ENCODE peak calls at places on chromosome 6, in seven cellular contexts. O is mucosa of descending colon, E is Panc1, W is hepatocyte, X is heart right ventricle, I is IMR-90, S is SJSA1. Z is an unnamed sample. For H3K36me3, the result is how much of the 10 kb centered on the place peaks cover.

GRCh38 chr6:5208039-5208438 is 52.7 kb downstream of the LYRM4 start:
- DNase-seq in O (no peak), S (no peak), W (no peak), X (no peak), I (peak), E (no peak), Z (no peak)

GRCh38 chr6:49713346-49713745 is at the start of gene CRISP2:
- DNase-seq in W (no peak), E (no peak), O (no peak), I (no peak), S (no peak), X (no peak), Z (no peak)

GRCh38 chr6:43917878-43918382 is 147.9 kb downstream of the VEGFA start:
- DNase-seq in I (peak), E (no peak), X (no peak), S (no peak), O (no peak), W (peak), Z (peak)

GRCh38 chr6:113588646-113589045 is 268.5 kb upstream of the MARCKS start:
- DNase-seq in O (no peak), I (no peak), W (no peak), S (no peak), X (no peak), E (no peak), Z (no peak)

GRCh38 chr6:47446974-47447373 is 30.6 kb upstream of the CD2AP start:
- DNase-seq in I (no peak), E (no peak), O (no peak), X (no peak), W (no peak), S (no peak), Z (peak)

GRCh38 chr6:44257007-44257752 is at the start of gene SLC35B2:
- DNase-seq in I (peak), E (no peak), O (peak), S (peak), X (peak), W (peak), Z (no peak)

GRCh38 chr6:154239392-154239791 is 117.2 kb downstream of the IPCEF1 start:
- DNase-seq in S (no peak), I (no peak), E (no peak), O (no peak), X (no peak), W (no peak), Z (peak)

GRCh38 chr6:68704485-68704884 is 69.4 kb downstream of the ADGRB3 start:
- DNase-seq in E (no peak), W (no peak), X (no peak), I (no peak), S (no peak), O (no peak), Z (no peak)

GRCh38 chr6:143592335-143592734 is 80.8 kb upstream of the FUCA2 start:
- DNase-seq in S (no peak), E (no peak), W (peak), O (no peak), I (no peak), X (no peak), Z (peak)

GRCh38 chr6:85677243-85677956 is 34.7 kb upstream of the SYNCRIP start:
- DNase-seq in W (peak), I (no peak), X (no peak), E (no peak), S (no peak), O (no peak), Z (no peak)

GRCh38 chr6:17869010-17869752 is 118.3 kb downstream of the KIF13A start:
- DNase-seq in S (peak), I (peak), X (no peak), O (no peak), W (no peak), E (no peak), Z (peak)

GRCh38 chr6:17869753-17870050 is 117.7 kb downstream of the KIF13A start:
- DNase-seq in E (no peak), O (no peak), S (no peak), W (no peak), X (no peak), I (no peak), Z (no peak)

GRCh38 chr6:17865798-17866725 is 121.4 kb downstream of the KIF13A start:
- DNase-seq in O (peak), I (peak), S (peak), E (peak), X (peak), W (peak), Z (peak)

GRCh38 chr6:17866876-17867444 is 120.5 kb downstream of the KIF13A start:
- DNase-seq in X (no peak), O (no peak), W (no peak), E (no peak), I (no peak), S (no peak), Z (no peak)

GRCh38 chr6:17867880-17868279 is 119.6 kb downstream of the KIF13A start:
- DNase-seq in O (no peak), W (no peak), I (peak), S (peak), X (no peak), E (no peak), Z (peak)
- H3K36me3 ChIP-seq in O (under half), W (under half), I (under half), S (under half), X (under half), E (under half), Z (under half)

GRCh38 chr6:73476722-73477121 is 15.2 kb downstream of the MTO1 start:
- DNase-seq in E (no peak), S (no peak), O (no peak), I (no peak), X (no peak), W (no peak), Z (no peak)
- H3K36me3 ChIP-seq in E (under half), S (half or more), O (under half), I (under half), X (half or more), W (under half), Z (under half)

GRCh38 chr6:137879301-137879700 is 12.2 kb downstream of the TNFAIP3 start:
- DNase-seq in I (no peak), S (no peak), E (no peak), O (no peak), X (no peak), W (no peak), Z (no peak)
- H3K36me3 ChIP-seq in I (half or more), S (half or more), E (under half), O (under half), X (half or more), W (under half), Z (under half)

GRCh38 chr6:127483399-127484055 is 24.3 kb upstream of the KIAA0408 start:
- DNase-seq in O (no peak), X (no peak), W (no peak), E (no peak), I (no peak), S (no peak), Z (no peak)
- H3K36me3 ChIP-seq in O (under half), X (under half), W (under half), E (under half), I (under half), S (under half), Z (under half)

DNA sequence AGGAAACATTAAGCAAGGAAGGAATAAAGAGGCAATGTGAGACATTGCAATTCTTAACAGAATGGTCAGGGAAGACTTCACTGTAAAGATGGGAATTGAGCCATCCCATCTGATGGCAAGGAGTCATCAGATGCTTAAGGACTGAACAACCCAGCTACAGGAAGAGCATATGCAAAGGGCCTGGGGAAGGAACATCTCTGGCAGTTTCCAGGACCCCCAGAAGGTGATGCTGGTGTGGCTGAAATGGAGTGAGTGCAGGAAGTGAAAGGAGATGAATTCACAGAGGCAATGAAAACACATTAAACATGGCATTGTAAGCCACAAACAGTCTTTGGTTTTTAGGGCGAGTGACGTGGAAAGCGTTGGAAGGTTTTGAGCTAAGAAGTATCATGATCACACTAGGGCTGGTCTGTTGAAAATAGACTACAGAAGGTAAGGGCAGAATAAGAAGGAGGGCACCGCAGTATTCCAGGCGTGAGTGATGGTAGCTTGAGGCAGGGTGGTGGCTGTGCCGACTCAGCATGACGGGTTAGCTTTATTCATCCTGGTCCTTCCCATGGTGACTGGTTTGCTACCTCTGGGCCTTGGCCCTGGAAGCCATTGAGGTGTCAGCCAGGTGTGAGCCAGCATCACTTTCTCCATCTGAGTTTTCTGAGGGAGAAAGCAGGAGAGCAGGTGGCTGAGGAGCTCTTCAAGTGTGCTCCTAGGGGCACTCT is 6.8 kb downstream of the BTN2A1 start:
- DNase-seq in O (no peak), I (no peak), S (no peak), E (no peak), W (no peak), X (no peak), Z (no peak)
- H3K36me3 ChIP-seq in O (under half), I (half or more), S (half or more), E (under half), W (under half), X (half or more), Z (under half)

Z was measured in bronchial epithelial cell.